ENCODE peak calls at places on chromosomes 12 and 14, in eight cellular contexts. One of them, this sample, is unnamed. For H3K9me3, the result is how much of the 10 kb centered on the place peaks cover.

GRCh38 chr12:126663304-126664094 is 1598.3 kb downstream of the AACS start:
- DNase-seq in mammary epithelial cell: peak
- DNase-seq in HepG2: peak
- DNase-seq in prostate gland: no peak
- DNase-seq in A549: peak
- DNase-seq in gastrocnemius medialis: no peak
- DNase-seq in CD4-positive, alpha-beta memory T cell: no peak
- DNase-seq in upper lobe of right lung: no peak
- DNase-seq in this sample: no peak

GRCh38 chr12:94676011-94676709 is 25.8 kb upstream of the TMCC3 start:
- DNase-seq in gastrocnemius medialis: peak
- DNase-seq in HepG2: no peak
- DNase-seq in prostate gland: no peak
- DNase-seq in mammary epithelial cell: no peak
- DNase-seq in A549: no peak
- DNase-seq in CD4-positive, alpha-beta memory T cell: peak
- DNase-seq in upper lobe of right lung: peak
- DNase-seq in this sample: peak

GRCh38 chr14:81435578-81436295 is 35.6 kb upstream of the STON2 start:
- DNase-seq in mammary epithelial cell: peak
- DNase-seq in prostate gland: no peak
- DNase-seq in CD4-positive, alpha-beta memory T cell: peak
- DNase-seq in HepG2: peak
- DNase-seq in A549: peak
- DNase-seq in gastrocnemius medialis: peak
- DNase-seq in upper lobe of right lung: peak
- DNase-seq in this sample: peak

GRCh38 chr12:46787496-46788055 is 38.2 kb downstream of the SLC38A4 start:
- DNase-seq in prostate gland: no peak
- DNase-seq in upper lobe of right lung: no peak
- DNase-seq in CD4-positive, alpha-beta memory T cell: no peak
- DNase-seq in gastrocnemius medialis: no peak
- DNase-seq in mammary epithelial cell: no peak
- DNase-seq in A549: no peak
- DNase-seq in HepG2: no peak
- DNase-seq in this sample: no peak

GRCh38 chr14:55388160-55388559 is 23.5 kb downstream of the ATG14 start:
- DNase-seq in mammary epithelial cell: peak
- DNase-seq in HepG2: no peak
- DNase-seq in CD4-positive, alpha-beta memory T cell: no peak
- DNase-seq in prostate gland: no peak
- DNase-seq in upper lobe of right lung: no peak
- DNase-seq in gastrocnemius medialis: no peak
- DNase-seq in A549: no peak
- DNase-seq in this sample: no peak

GRCh38 chr12:24739094-24739779 is 209.7 kb downstream of the BCAT1 start:
- DNase-seq in gastrocnemius medialis: no peak
- DNase-seq in mammary epithelial cell: no peak
- DNase-seq in HepG2: no peak
- DNase-seq in upper lobe of right lung: no peak
- DNase-seq in A549: no peak
- DNase-seq in CD4-positive, alpha-beta memory T cell: no peak
- DNase-seq in prostate gland: no peak
- DNase-seq in this sample: no peak

GRCh38 chr14:60250318-60251035 is 1.5 kb downstream of the PPM1A start:
- DNase-seq in mammary epithelial cell: peak
- DNase-seq in prostate gland: no peak
- DNase-seq in HepG2: peak
- DNase-seq in CD4-positive, alpha-beta memory T cell: peak
- DNase-seq in gastrocnemius medialis: peak
- DNase-seq in A549: peak
- DNase-seq in upper lobe of right lung: no peak
- DNase-seq in this sample: no peak

GRCh38 chr12:6960291-6961277 is 9.4 kb downstream of the PTPN6 start:
- DNase-seq in CD4-positive, alpha-beta memory T cell: peak
- DNase-seq in A549: peak
- DNase-seq in mammary epithelial cell: no peak
- DNase-seq in prostate gland: no peak
- DNase-seq in upper lobe of right lung: peak
- DNase-seq in gastrocnemius medialis: no peak
- DNase-seq in HepG2: no peak
- DNase-seq in this sample: no peak

GRCh38 chr12:2154521-2154920 is 101.7 kb downstream of the CACNA1C start:
- DNase-seq in HepG2: no peak
- DNase-seq in A549: no peak
- DNase-seq in prostate gland: no peak
- DNase-seq in CD4-positive, alpha-beta memory T cell: no peak
- DNase-seq in mammary epithelial cell: no peak
- DNase-seq in gastrocnemius medialis: no peak
- DNase-seq in upper lobe of right lung: no peak
- DNase-seq in this sample: no peak

GRCh38 chr14:105930572-105930971 is 404.2 kb downstream of the TMEM121 start:
- DNase-seq in CD4-positive, alpha-beta memory T cell: no peak
- DNase-seq in upper lobe of right lung: no peak
- DNase-seq in HepG2: no peak
- DNase-seq in A549: no peak
- DNase-seq in gastrocnemius medialis: no peak
- DNase-seq in prostate gland: no peak
- DNase-seq in mammary epithelial cell: no peak
- DNase-seq in this sample: no peak

GRCh38 chr12:82486524-82487235 is 128.4 kb downstream of the METTL25 start:
- DNase-seq in prostate gland: no peak
- DNase-seq in HepG2: no peak
- DNase-seq in CD4-positive, alpha-beta memory T cell: no peak
- DNase-seq in A549: no peak
- DNase-seq in mammary epithelial cell: peak
- DNase-seq in gastrocnemius medialis: no peak
- DNase-seq in upper lobe of right lung: no peak
- DNase-seq in this sample: no peak

GRCh38 chr14:81459421-81459820 is 59.3 kb upstream of the STON2 start:
- DNase-seq in gastrocnemius medialis: no peak
- DNase-seq in upper lobe of right lung: no peak
- DNase-seq in CD4-positive, alpha-beta memory T cell: no peak
- DNase-seq in prostate gland: no peak
- DNase-seq in mammary epithelial cell: no peak
- DNase-seq in HepG2: no peak
- DNase-seq in A549: no peak
- DNase-seq in this sample: no peak

GRCh38 chr12:41289461-41289860 is 101.3 kb downstream of the PDZRN4 start:
- DNase-seq in HepG2: no peak
- DNase-seq in mammary epithelial cell: no peak
- DNase-seq in upper lobe of right lung: no peak
- DNase-seq in A549: no peak
- DNase-seq in prostate gland: no peak
- DNase-seq in CD4-positive, alpha-beta memory T cell: no peak
- DNase-seq in gastrocnemius medialis: no peak
- DNase-seq in this sample: no peak

GRCh38 chr12:82174383-82174782 is 183.8 kb downstream of the CCDC59 start:
- DNase-seq in HepG2: no peak
- DNase-seq in mammary epithelial cell: no peak
- DNase-seq in A549: no peak
- DNase-seq in gastrocnemius medialis: no peak
- DNase-seq in prostate gland: no peak
- DNase-seq in upper lobe of right lung: no peak
- DNase-seq in CD4-positive, alpha-beta memory T cell: no peak
- DNase-seq in this sample: no peak

GRCh38 chr14:71103662-71104484 is 196.6 kb downstream of the PCNX1 start:
- DNase-seq in upper lobe of right lung: no peak
- DNase-seq in HepG2: peak
- DNase-seq in CD4-positive, alpha-beta memory T cell: peak
- DNase-seq in gastrocnemius medialis: no peak
- DNase-seq in A549: peak
- DNase-seq in mammary epithelial cell: peak
- DNase-seq in prostate gland: peak
- DNase-seq in this sample: no peak

GRCh38 chr14:91245029-91245428 is 525 bp upstream of the GPR68 start:
- DNase-seq in HepG2: no peak
- DNase-seq in gastrocnemius medialis: no peak
- DNase-seq in mammary epithelial cell: no peak
- DNase-seq in prostate gland: no peak
- DNase-seq in upper lobe of right lung: no peak
- DNase-seq in A549: no peak
- DNase-seq in CD4-positive, alpha-beta memory T cell: peak
- DNase-seq in this sample: no peak

GRCh38 chr12:53743277-53744129 is 8.3 kb downstream of the CISTR start:
- DNase-seq in upper lobe of right lung: peak
- DNase-seq in mammary epithelial cell: peak
- DNase-seq in prostate gland: peak
- DNase-seq in HepG2: peak
- DNase-seq in gastrocnemius medialis: no peak
- DNase-seq in A549: peak
- DNase-seq in CD4-positive, alpha-beta memory T cell: peak
- DNase-seq in this sample: peak
- H3K4me3 ChIP-seq in upper lobe of right lung: no peak
- H3K4me3 ChIP-seq in mammary epithelial cell: no peak
- H3K4me3 ChIP-seq in prostate gland: no peak
- H3K4me3 ChIP-seq in HepG2: no peak
- H3K4me3 ChIP-seq in gastrocnemius medialis: no peak
- H3K4me3 ChIP-seq in A549: no peak
- H3K4me3 ChIP-seq in CD4-positive, alpha-beta memory T cell: no peak
- H3K4me3 ChIP-seq in this sample: no peak

DNA sequence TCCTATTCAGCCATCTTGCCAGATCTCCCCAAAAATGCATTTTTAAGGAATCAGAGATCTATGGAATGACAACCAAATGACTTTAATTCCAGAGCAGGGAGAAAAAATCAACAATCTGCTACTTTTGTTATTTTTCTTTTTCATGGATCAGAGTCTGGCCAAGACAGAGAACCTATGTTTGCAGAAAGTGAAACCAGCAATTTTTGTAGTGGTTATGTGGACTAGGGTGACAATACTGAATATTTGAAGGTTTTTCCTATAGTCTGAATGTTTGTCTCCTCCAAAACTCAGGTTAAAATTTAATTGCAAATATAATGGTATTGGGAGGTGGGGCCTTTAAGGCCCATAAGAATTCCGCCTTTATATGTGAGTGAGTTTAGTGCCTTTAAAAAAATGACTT is 30.9 kb downstream of the KLRK1 start:
- DNase-seq in CD4-positive, alpha-beta memory T cell: no peak
- DNase-seq in HepG2: no peak
- DNase-seq in A549: no peak
- DNase-seq in gastrocnemius medialis: no peak
- DNase-seq in prostate gland: no peak
- DNase-seq in mammary epithelial cell: no peak
- DNase-seq in upper lobe of right lung: no peak
- DNase-seq in this sample: no peak
- H3K9me3 ChIP-seq in CD4-positive, alpha-beta memory T cell: under half
- H3K9me3 ChIP-seq in HepG2: under half
- H3K9me3 ChIP-seq in A549: under half
- H3K9me3 ChIP-seq in gastrocnemius medialis: under half
- H3K9me3 ChIP-seq in prostate gland: under half
- H3K9me3 ChIP-seq in mammary epithelial cell: under half
- H3K9me3 ChIP-seq in upper lobe of right lung: under half
- H3K9me3 ChIP-seq in this sample: under half

GRCh38 chr14:66361013-66361412 is 125.2 kb upstream of the CCDC196 start:
- DNase-seq in HepG2: no peak
- DNase-seq in A549: no peak
- DNase-seq in CD4-positive, alpha-beta memory T cell: no peak
- DNase-seq in mammary epithelial cell: no peak
- DNase-seq in upper lobe of right lung: no peak
- DNase-seq in prostate gland: no peak
- DNase-seq in gastrocnemius medialis: no peak
- DNase-seq in this sample: no peak

GRCh38 chr14:66360526-66360925 is 125.6 kb upstream of the CCDC196 start:
- DNase-seq in prostate gland: no peak
- DNase-seq in A549: no peak
- DNase-seq in CD4-positive, alpha-beta memory T cell: no peak
- DNase-seq in mammary epithelial cell: no peak
- DNase-seq in HepG2: no peak
- DNase-seq in gastrocnemius medialis: no peak
- DNase-seq in upper lobe of right lung: no peak
- DNase-seq in this sample: no peak

GRCh38 chr14:66369157-66369706 is 116.9 kb upstream of the CCDC196 start:
- DNase-seq in prostate gland: no peak
- DNase-seq in A549: no peak
- DNase-seq in HepG2: no peak
- DNase-seq in gastrocnemius medialis: no peak
- DNase-seq in upper lobe of right lung: no peak
- DNase-seq in mammary epithelial cell: no peak
- DNase-seq in CD4-positive, alpha-beta memory T cell: no peak
- DNase-seq in this sample: no peak

GRCh38 chr14:66359500-66359899 is 126.7 kb upstream of the CCDC196 start:
- DNase-seq in gastrocnemius medialis: no peak
- DNase-seq in HepG2: peak
- DNase-seq in A549: peak
- DNase-seq in mammary epithelial cell: peak
- DNase-seq in prostate gland: peak
- DNase-seq in CD4-positive, alpha-beta memory T cell: peak
- DNase-seq in upper lobe of right lung: no peak
- DNase-seq in this sample: no peak

DNA sequence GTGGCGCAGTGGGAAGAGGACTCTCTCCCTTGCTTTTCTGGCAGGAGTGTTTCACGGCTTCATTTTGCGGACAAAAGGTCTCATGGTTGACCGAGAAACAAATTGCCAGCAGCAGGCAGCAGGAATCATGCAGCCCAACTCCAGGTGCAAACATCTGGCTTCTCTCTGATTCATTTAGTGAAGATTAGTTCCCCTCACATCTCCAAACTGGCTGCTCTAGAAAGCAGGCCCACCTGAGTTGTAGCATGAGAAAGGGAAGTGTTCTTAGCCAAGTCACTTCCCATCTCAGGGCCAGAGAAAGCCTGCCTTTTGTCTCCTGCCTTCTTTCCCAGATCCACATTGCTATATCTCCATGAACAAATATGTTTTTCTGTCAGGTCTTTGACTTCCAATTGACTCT is 120.8 kb upstream of the CCDC196 start:
- DNase-seq in gastrocnemius medialis: no peak
- DNase-seq in prostate gland: no peak
- DNase-seq in HepG2: no peak
- DNase-seq in CD4-positive, alpha-beta memory T cell: no peak
- DNase-seq in A549: no peak
- DNase-seq in mammary epithelial cell: no peak
- DNase-seq in upper lobe of right lung: no peak
- DNase-seq in this sample: no peak
- H3K4me3 ChIP-seq in gastrocnemius medialis: no peak
- H3K4me3 ChIP-seq in prostate gland: no peak
- H3K4me3 ChIP-seq in HepG2: no peak
- H3K4me3 ChIP-seq in CD4-positive, alpha-beta memory T cell: no peak
- H3K4me3 ChIP-seq in A549: no peak
- H3K4me3 ChIP-seq in mammary epithelial cell: no peak
- H3K4me3 ChIP-seq in upper lobe of right lung: no peak
- H3K4me3 ChIP-seq in this sample: no peak

DNA sequence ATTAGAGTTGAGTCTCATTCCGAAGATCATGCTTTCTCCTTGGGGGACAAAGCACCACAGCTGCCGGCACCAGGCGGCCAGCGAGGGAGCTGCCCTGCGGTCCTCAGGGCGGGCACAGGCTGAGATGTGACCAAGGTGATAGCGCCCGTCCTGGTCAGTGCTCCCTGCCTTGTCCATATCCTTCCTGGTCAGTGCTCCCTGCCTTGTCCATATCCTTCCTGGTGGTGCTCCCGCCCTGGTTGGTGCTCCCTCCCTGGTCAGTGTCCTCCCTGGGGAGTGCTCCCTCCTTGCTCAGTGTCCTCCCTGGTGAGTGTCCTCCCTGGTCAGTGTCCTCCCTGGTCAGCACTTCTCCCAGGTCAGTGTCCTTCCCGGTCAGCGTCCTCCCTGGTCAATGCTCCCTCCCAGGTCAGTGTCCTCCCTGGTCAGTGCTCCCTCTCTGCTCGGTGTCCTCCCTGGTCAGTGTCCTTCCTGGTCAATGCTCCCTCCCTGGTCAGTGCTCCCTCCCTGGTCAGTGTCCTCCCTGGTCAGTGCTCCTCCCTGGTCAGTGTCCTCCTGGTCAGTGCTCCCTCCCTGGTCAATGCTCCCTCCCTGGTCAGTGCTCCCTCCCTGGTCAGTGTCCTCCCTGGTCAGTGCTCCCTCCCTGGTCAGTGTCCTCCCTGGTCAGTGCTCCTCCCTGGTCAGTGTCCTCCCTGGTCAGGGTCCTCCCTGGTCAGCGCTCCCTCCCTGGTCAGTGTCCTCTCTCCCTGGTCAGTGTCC is 92.2 kb downstream of the ADGRD1 start:
- DNase-seq in A549: no peak
- DNase-seq in upper lobe of right lung: peak
- DNase-seq in mammary epithelial cell: no peak
- DNase-seq in CD4-positive, alpha-beta memory T cell: no peak
- DNase-seq in HepG2: no peak
- DNase-seq in prostate gland: no peak
- DNase-seq in gastrocnemius medialis: no peak
- DNase-seq in this sample: no peak
- H3K9me3 ChIP-seq in A549: under half
- H3K9me3 ChIP-seq in upper lobe of right lung: under half
- H3K9me3 ChIP-seq in mammary epithelial cell: under half
- H3K9me3 ChIP-seq in CD4-positive, alpha-beta memory T cell: under half
- H3K9me3 ChIP-seq in HepG2: under half
- H3K9me3 ChIP-seq in prostate gland: under half
- H3K9me3 ChIP-seq in gastrocnemius medialis: under half
- H3K9me3 ChIP-seq in this sample: under half

This sample was measured in Peyer's patch.